ENCODE peak calls at places on chromosomes 5 and 9, in seven cellular contexts. Q, O, P, X, R, M and N are unnamed samples.

GRCh38 chr5:110019780-110020179 is 330.1 kb downstream of the MAN2A1 start:
- DNase-seq in O (no peak), Q (no peak), M (no peak), P (no peak), R (no peak), X (no peak), N (no peak)

GRCh38 chr5:176172246-176172645 is 66.0 kb upstream of the SIMC1 start:
- DNase-seq in X (no peak), R (no peak), Q (no peak), O (no peak), P (no peak), M (no peak), N (no peak)

GRCh38 chr9:71733176-71733575 is 35.1 kb downstream of the CEMIP2 start:
- DNase-seq in O (no peak), M (no peak), R (no peak), Q (no peak), X (no peak), P (no peak), N (no peak)

GRCh38 chr5:154850255-154851062 is at the start of gene FAXDC2:
- DNase-seq in R (peak), M (peak), P (no peak), O (peak), Q (peak), X (no peak), N (no peak)

GRCh38 chr9:89701221-89701798 is 96.5 kb downstream of the GADD45G start:
- DNase-seq in R (no peak), X (no peak), M (no peak), O (no peak), P (peak), Q (no peak), N (no peak)

GRCh38 chr9:115036691-115037090 is 81.3 kb downstream of the TNC start:
- DNase-seq in M (no peak), X (no peak), Q (no peak), P (no peak), R (no peak), O (no peak), N (no peak)

GRCh38 chr5:149317281-149318048 is 27.8 kb upstream of the GRPEL2 start:
- DNase-seq in M (no peak), R (peak), X (peak), P (no peak), Q (peak), O (peak), N (peak)

GRCh38 chr5:180291943-180292831 is at the start of gene MAPK9:
- DNase-seq in X (peak), M (peak), P (no peak), Q (peak), R (peak), O (peak), N (peak)

GRCh38 chr9:123448247-123448646 is 92.2 kb downstream of the CRB2 start:
- DNase-seq in X (no peak), Q (no peak), M (no peak), P (no peak), R (no peak), O (no peak), N (no peak)

GRCh38 chr5:104702212-104702611 is 1139.6 kb upstream of the NUDT12 start:
- DNase-seq in Q (no peak), R (no peak), M (no peak), P (no peak), X (no peak), O (no peak), N (no peak)

GRCh38 chr5:80755634-80756033 is 100.9 kb upstream of the DHFR start:
- DNase-seq in Q (peak), X (no peak), M (no peak), P (peak), O (no peak), R (no peak), N (no peak)

GRCh38 chr5:170960567-170960966 is 98.7 kb downstream of the RANBP17 start:
- DNase-seq in Q (no peak), O (no peak), P (no peak), R (peak), X (no peak), M (no peak), N (no peak)

GRCh38 chr5:133952729-133953567 is 15.5 kb downstream of the C5orf15 start:
- DNase-seq in X (no peak), Q (no peak), M (no peak), R (no peak), O (no peak), P (no peak), N (no peak)

GRCh38 chr5:133925866-133926488 is 42.4 kb downstream of the C5orf15 start:
- DNase-seq in M (no peak), X (no peak), Q (no peak), R (no peak), O (no peak), P (no peak), N (no peak)

GRCh38 chr5:90691533-90691932 is 132.9 kb downstream of the ADGRV1 start:
- DNase-seq in P (no peak), Q (no peak), X (no peak), M (no peak), R (no peak), O (no peak), N (no peak)

GRCh38 chr9:16255217-16255616 is 615.3 kb downstream of the BNC2 start:
- DNase-seq in P (no peak), M (no peak), R (no peak), O (no peak), Q (no peak), X (no peak), N (no peak)

GRCh38 chr5:79301046-79301712 is 65.2 kb downstream of the JMY start:
- DNase-seq in O (peak), Q (no peak), R (no peak), P (no peak), M (no peak), X (peak), N (no peak)

GRCh38 chr5:136133416-136134383 is 1.1 kb downstream of the SMAD5 start:
- DNase-seq in M (no peak), X (no peak), R (peak), P (no peak), Q (peak), O (peak), N (peak)

GRCh38 chr5:98454904-98455303 is 318.6 kb upstream of the RGMB start:
- DNase-seq in M (no peak), R (no peak), P (no peak), O (no peak), Q (no peak), X (peak), N (no peak)

GRCh38 chr5:161863259-161863658 is 15.3 kb downstream of the GABRA1 start:
- DNase-seq in Q (no peak), X (no peak), M (no peak), P (no peak), O (no peak), R (no peak), N (no peak)

GRCh38 chr9:36194326-36195000 is 3.7 kb downstream of the CLTA start:
- DNase-seq in Q (no peak), O (no peak), P (no peak), R (no peak), M (no peak), X (no peak), N (no peak)

GRCh38 chr9:137745541-137745991 is 126.8 kb downstream of the EHMT1 start:
- DNase-seq in P (peak), O (peak), X (peak), R (no peak), M (no peak), Q (peak), N (no peak)

GRCh38 chr9:114836769-114837168 is 30.9 kb upstream of the TNFSF15 start:
- DNase-seq in X (no peak), M (no peak), R (no peak), Q (no peak), O (no peak), P (no peak), N (no peak)

GRCh38 chr5:6749026-6749716 is 35.9 kb downstream of the TENT4A start:
- DNase-seq in O (no peak), Q (no peak), M (no peak), P (no peak), R (no peak), X (no peak), N (no peak)

GRCh38 chr5:111415053-111415452 is 97.3 kb downstream of the STARD4 start:
- DNase-seq in M (no peak), Q (no peak), R (no peak), X (no peak), O (no peak), P (no peak), N (no peak)

GRCh38 chr9:71985070-71985956 is 73.9 kb downstream of the C9orf85 start:
- DNase-seq in R (no peak), P (no peak), O (peak), M (peak), Q (no peak), X (no peak), N (no peak)

GRCh38 chr5:65955746-65956145 is 29.4 kb downstream of the ERBIN start:
- DNase-seq in O (no peak), X (no peak), P (no peak), M (no peak), R (no peak), Q (no peak), N (no peak)

GRCh38 chr5:891837-892389 is 688 bp downstream of the BRD9 start:
- DNase-seq in X (no peak), P (no peak), O (no peak), R (no peak), M (no peak), Q (peak), N (peak)

GRCh38 chr9:35835216-35835604 is 6.2 kb downstream of the TMEM8B start:
- DNase-seq in P (no peak), M (no peak), Q (peak), X (no peak), O (no peak), R (no peak), N (peak)

GRCh38 chr9:86079421-86080111 is 19.8 kb downstream of the GOLM1 start:
- DNase-seq in O (no peak), R (no peak), M (no peak), Q (no peak), P (no peak), X (no peak), N (peak)

GRCh38 chr9:127661342-127661741 is 45.4 kb upstream of the CFAP157 start:
- DNase-seq in O (no peak), R (peak), Q (no peak), X (no peak), P (no peak), M (no peak), N (no peak)

GRCh38 chr5:173581408-173582197 is 34.8 kb downstream of the BOD1 start:
- DNase-seq in P (no peak), Q (peak), X (peak), M (peak), R (peak), O (peak), N (peak)

GRCh38 chr9:108766786-108767185 is 89.0 kb downstream of the ACTL7B start:
- DNase-seq in R (no peak), X (no peak), P (no peak), M (no peak), Q (no peak), O (no peak), N (no peak)

GRCh38 chr5:176985516-176985915 is 21.1 kb downstream of the UIMC1 start:
- DNase-seq in R (no peak), P (no peak), X (no peak), O (no peak), M (no peak), Q (no peak), N (no peak)

GRCh38 chr5:176692326-176692725 is 45.0 kb downstream of the TSPAN17 start:
- DNase-seq in O (no peak), M (no peak), Q (no peak), R (no peak), P (no peak), X (no peak), N (no peak)

GRCh38 chr9:69012690-69013403 is 1.1 kb downstream of the PRKACG start:
- DNase-seq in X (no peak), M (no peak), P (no peak), Q (no peak), O (no peak), R (no peak), N (no peak)

GRCh38 chr5:17990168-17990567 is 355.9 kb downstream of the TAF11L14 start:
- DNase-seq in M (no peak), P (no peak), X (no peak), Q (no peak), O (no peak), R (no peak), N (no peak)

GRCh38 chr5:17992296-17992695 is 358.0 kb downstream of the TAF11L14 start:
- DNase-seq in Q (no peak), P (no peak), R (no peak), O (no peak), X (no peak), M (no peak), N (no peak)

GRCh38 chr5:17991775-17992174 is 357.5 kb downstream of the TAF11L14 start:
- DNase-seq in P (no peak), O (no peak), X (no peak), M (no peak), Q (no peak), R (no peak), N (no peak)

DNA sequence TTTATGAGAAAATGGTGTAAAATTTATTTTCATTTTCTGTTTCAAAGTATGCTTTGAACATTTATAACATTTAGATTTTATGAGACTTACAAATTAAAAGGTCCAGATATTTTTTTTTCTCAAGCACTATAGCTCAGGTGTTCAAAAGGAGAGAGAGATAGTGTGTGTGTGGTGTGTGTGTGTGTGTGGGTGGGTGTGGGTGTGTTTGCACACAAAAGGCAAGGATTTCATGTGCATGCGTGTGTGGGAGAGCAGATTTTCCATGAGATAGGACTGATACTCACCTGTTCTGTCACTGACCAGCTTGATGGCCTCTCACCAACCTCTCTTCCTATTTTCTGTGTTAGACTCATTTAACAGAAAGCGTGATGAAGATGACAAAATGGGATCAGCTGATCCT is 355.3 kb downstream of the TAF11L14 start:
- DNase-seq in O (no peak), M (no peak), X (no peak), R (no peak), P (no peak), Q (no peak), N (no peak)
- TF ChIP-seq JUND in O (no peak), M (no peak), X (no peak), R (no peak), P (no peak), Q (no peak), N (no peak)

GRCh38 chr9:116417464-116417863 is 263.9 kb downstream of the PAPPA start:
- DNase-seq in O (no peak), R (no peak), P (no peak), Q (no peak), X (no peak), M (no peak), N (peak)
- TF ChIP-seq JUND in O (no peak), R (no peak), P (no peak), Q (peak), X (no peak), M (no peak), N (peak)

GRCh38 chr5:38809388-38810359 is 36.1 kb upstream of the OSMR start:
- DNase-seq in M (peak), X (peak), O (peak), P (no peak), R (peak), Q (peak), N (peak)
- TF ChIP-seq JUND in M (no peak), X (no peak), O (no peak), P (no peak), R (no peak), Q (no peak), N (no peak)

DNA sequence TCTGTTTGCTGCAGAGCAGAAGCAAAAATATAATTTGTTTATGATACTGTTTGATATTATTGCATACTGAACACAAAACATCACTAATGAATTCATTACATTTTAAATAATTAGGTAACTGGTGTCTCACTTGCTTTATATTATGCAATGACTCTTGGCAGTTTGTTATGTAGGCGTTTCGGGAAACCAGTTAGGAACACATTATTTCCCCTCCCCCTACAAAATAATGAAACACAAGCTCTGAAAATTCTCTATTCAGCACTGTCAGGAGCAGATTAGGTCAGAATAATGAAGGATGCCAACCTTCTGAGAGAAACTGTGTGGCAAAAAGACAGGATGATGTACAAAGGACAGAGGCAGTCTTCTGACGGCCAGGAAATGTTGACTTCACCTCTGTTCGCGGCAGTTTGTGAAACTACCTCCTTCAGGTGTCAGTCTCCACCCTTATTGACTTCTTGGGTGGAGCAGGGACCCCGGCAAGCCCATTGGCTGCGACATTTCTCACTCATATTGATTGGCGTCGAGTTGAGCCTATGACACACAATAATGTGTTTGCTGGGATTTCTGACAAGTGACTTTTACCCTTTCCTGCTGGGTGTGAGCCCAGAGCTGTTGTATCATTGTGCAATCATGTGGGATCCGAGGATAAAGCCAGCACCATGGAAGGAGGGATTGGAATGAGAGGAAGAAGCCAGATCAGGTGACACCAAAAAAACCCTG is 34.0 kb downstream of the SH3PXD2B start:
- DNase-seq in X (peak), R (no peak), P (no peak), M (peak), O (peak), Q (peak), N (peak)
- TF ChIP-seq JUND in X (no peak), R (no peak), P (no peak), M (no peak), O (no peak), Q (no peak), N (no peak)

DNA sequence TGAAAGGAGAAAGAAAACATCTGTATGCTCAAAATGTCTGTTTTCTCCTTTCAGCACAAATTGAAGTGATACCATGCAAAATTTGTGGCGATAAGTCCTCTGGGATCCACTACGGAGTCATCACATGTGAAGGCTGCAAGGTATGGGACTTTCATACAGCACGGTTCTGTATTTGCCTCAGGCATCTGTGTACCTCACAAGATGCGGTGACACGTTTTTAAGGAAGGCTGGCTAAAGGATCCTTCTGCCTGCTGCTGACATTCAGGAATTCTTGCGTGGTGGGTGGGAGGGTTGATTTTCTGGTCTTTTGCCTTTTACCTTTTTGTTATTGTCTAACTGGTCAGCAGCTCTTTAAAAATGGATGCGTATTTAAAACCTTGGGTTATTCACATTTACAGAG is 133.1 kb downstream of the RORB start:
- DNase-seq in X (no peak), M (no peak), P (no peak), Q (no peak), O (no peak), R (no peak), N (no peak)
- TF ChIP-seq JUND in X (no peak), M (no peak), P (no peak), Q (no peak), O (no peak), R (no peak), N (no peak)

DNA sequence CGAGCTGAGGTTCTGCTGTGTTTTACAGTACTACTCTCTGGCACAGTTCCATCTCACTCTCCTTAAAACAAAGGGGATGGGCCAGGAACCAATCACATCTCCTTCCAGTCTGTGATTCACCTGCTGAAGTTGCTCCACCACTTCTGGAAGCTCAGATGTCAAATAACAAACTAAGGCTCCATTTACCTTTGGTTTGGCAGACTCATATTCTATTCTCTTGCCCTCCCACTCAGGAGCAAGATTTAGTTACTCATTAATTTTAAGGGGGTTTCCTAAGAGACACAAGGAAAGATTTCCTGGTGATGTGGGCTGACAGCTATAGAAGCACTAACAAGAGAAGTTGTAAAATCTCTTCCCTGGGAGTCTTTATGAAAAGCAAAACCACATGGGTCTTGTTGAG is 37.8 kb upstream of the KIF2A start:
- DNase-seq in X (peak), P (peak), Q (no peak), M (no peak), O (peak), R (no peak), N (peak)
- TF ChIP-seq JUND in X (peak), P (no peak), Q (no peak), M (no peak), O (no peak), R (no peak), N (no peak)

GRCh38 chr9:105432247-105432857 is 15.5 kb upstream of the FSD1L start:
- DNase-seq in R (no peak), M (no peak), X (no peak), Q (no peak), P (no peak), O (peak), N (no peak)
- TF ChIP-seq JUND in R (no peak), M (no peak), X (no peak), Q (no peak), P (no peak), O (no peak), N (no peak)